ENCODE peak calls at places on chromosomes 2 and 18, in six cellular contexts. H is IMR-90, F is H1, J is H9, G is neuronal stem cell, Q is mesenchymal stem cell. Y is an unnamed sample.

GRCh38 chr18:8835556-8835955 is 130.2 kb downstream of the MTCL1 start:
- DNase-seq in H (peak), F (no peak), J (no peak), G (no peak), Q (no peak), Y (no peak)

GRCh38 chr2:63424329-63425078 is 163.8 kb downstream of the WDPCP start:
- DNase-seq in H (peak), F (peak), J (peak), G (no peak), Q (peak), Y (peak)

GRCh38 chr2:105804266-105804665 is 59.6 kb downstream of the NCK2 start:
- DNase-seq in H (no peak), F (no peak), J (no peak), G (no peak), Q (no peak), Y (no peak)

GRCh38 chr18:52936931-52937330 is 596.9 kb downstream of the DCC start:
- DNase-seq in H (no peak), F (no peak), J (no peak), G (no peak), Q (no peak), Y (peak)

GRCh38 chr2:64766841-64767669 is 113.3 kb upstream of the SERTAD2 start:
- DNase-seq in H (peak), F (no peak), J (no peak), G (no peak), Q (peak), Y (peak)

GRCh38 chr2:110813896-110814295 is 81.5 kb downstream of the ACOXL start:
- DNase-seq in H (no peak), F (no peak), J (no peak), G (no peak), Q (no peak), Y (no peak)

GRCh38 chr2:104745856-104746255 is 108.1 kb upstream of the POU3F3 start:
- DNase-seq in H (no peak), F (no peak), J (peak), G (no peak), Q (no peak), Y (no peak)

GRCh38 chr2:26018184-26018716 is 15.6 kb upstream of the RAB10 start:
- DNase-seq in H (peak), F (no peak), J (peak), G (no peak), Q (peak), Y (peak)

GRCh38 chr18:49878567-49878966 is 65.2 kb upstream of the ACAA2 start:
- DNase-seq in H (peak), F (no peak), J (no peak), G (no peak), Q (peak), Y (no peak)

GRCh38 chr2:104897515-104898184 is 43.7 kb downstream of the POU3F3 start:
- DNase-seq in H (peak), F (no peak), J (no peak), G (no peak), Q (no peak), Y (peak)

GRCh38 chr2:5690718-5691658 is 1.2 kb upstream of the SOX11 start:
- DNase-seq in H (peak), F (no peak), J (peak), G (peak), Q (peak), Y (no peak)
- H3K4ac ChIP-seq in H (peak), F (peak), J (no peak), G (peak), Q (peak), Y (peak)

GRCh38 chr2:69436594-69436936 is 670 bp downstream of the NFU1 start:
- DNase-seq in H (no peak), F (no peak), J (no peak), G (peak), Q (no peak), Y (no peak)
- H2AK5ac ChIP-seq in H (peak), F (no peak), J (no peak), G (no peak), Q (peak), Y (no peak)

DNA sequence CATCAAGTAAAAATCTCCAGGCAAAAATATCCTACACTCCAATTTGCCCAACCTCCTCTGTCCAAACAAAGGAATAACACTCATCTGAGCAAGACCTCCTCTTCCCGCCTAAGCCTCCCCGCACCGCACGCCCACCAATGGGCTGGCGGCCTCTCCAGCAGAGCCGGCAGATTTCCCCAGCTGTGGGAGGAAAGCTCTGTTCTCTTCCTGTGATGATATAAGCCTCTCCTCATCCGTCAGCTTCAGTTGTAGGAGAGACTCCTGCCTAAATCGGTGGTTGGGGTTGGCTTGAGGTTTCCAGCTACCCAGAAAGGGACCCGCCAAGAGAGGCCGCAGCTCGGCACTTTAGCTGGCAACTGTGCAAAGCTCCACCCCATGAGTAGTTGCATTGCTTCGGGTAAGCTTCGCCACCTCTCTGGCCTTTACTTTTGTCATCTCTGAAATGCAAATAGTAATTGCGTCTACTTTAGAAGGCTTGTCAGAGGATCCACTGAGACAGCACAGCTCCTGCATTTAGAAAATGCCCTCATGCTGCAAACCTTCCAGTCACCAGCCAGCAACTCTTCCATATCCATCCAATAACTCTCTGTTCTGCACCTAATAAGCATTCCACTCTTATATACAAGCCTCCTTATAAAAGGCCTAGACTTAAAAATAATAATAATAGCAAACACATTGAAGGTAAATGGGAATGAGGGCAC is 146.4 kb downstream of the MYT1L start:
- DNase-seq in H (no peak), F (no peak), J (no peak), G (no peak), Q (no peak), Y (no peak)
- H2AFZ ChIP-seq in H (no peak), F (no peak), J (no peak), G (peak), Q (no peak), Y (no peak)

GRCh38 chr2:216082805-216083204 is 1.1 kb downstream of the TMEM169 start:
- DNase-seq in H (peak), F (no peak), J (no peak), G (no peak), Q (no peak), Y (no peak)

GRCh38 chr2:216083464-216084279 is 2.0 kb downstream of the TMEM169 start:
- DNase-seq in H (peak), F (no peak), J (peak), G (peak), Q (peak), Y (no peak)

GRCh38 chr2:216081012-216081411 is 597 bp downstream of the PECR start:
- DNase-seq in H (no peak), F (no peak), J (no peak), G (no peak), Q (no peak), Y (no peak)

GRCh38 chr2:216082388-216082733 is 642 bp downstream of the TMEM169 start:
- DNase-seq in H (no peak), F (no peak), J (no peak), G (no peak), Q (no peak), Y (no peak)

DNA sequence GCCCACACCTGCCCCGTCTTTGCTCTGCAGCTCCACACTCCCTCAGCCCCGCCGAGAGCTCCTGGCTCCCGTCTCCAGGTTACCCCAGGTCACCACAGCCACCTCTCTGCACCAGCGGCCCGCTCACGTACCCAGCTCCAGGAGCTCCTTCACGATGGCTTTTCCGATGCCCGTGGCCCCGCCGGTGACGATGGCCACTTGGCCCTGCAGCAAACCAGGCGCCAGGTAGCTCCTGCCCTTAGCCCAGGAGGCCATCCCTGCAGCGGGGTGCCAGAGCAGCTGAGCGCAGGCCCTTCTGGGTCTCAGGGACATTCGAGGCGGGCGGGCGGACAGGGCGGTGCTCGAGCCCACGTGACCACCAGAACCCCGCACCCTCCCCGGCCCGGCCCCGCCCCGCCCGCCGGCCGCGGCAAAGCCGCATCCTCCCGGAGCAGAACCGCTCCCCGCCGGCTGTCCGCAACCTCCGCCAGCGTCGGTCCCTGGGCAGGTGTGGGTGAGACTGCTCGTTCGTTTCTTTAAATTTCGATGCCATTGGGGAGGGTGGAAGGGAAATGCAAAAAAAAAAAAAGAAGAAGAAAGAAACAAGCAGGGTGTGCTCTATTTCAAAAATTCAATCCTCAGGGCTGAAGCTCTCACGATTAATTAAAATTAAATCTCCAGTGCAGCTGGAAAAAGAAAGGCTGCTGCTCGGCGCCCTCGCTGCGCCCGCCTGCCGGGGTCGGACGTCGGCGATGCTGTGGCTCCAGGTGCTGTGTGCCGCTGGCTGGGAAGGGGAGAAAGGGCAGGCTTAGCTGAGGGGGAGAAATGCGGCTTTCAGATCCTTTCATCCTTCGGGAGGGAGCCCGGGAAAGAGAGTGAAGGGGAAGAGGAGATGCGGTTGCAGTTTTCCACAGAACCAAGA is at the start of the genes PECR and TMEM169:
- DNase-seq in H (peak), F (no peak), J (peak), G (peak), Q (peak), Y (peak)
- H3K4ac ChIP-seq in H (peak), F (peak), J (no peak), G (no peak), Q (peak), Y (no peak)

DNA sequence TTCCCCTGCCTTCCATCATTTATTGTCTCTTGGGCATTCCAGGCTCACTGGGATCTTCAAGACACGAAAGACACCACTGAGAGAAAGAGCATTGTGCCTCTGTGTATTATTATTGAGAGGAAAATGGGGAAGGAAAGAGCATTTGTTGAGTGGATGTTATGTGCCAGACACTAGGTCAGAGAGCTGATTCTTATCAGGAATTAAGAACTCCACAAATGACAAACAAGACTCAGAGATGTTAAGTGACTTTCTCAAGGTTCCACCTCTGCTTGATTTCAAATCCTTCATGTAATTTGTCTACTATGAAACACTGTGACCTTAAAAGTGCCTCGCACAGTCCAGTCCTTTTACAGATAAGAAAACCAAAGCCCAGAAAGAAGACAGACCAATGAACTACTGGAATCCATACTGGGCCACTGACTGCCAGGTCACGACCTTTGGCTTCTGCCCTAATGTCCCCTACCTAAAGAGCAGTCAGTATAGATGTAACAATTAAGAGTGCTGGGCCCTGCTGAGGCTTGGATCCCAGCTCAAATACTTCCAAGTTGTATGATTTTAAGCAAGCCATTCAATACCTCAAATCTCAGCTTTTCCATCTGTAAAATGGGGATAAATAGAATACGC is 11.1 kb downstream of the KLF7 start:
- DNase-seq in H (no peak), F (no peak), J (no peak), G (no peak), Q (no peak), Y (no peak)
- H2AK5ac ChIP-seq in H (no peak), F (no peak), J (no peak), G (no peak), Q (no peak), Y (no peak)

GRCh38 chr2:120312861-120313694 is 32.9 kb upstream of the INHBB start:
- DNase-seq in H (peak), F (peak), J (peak), G (peak), Q (peak), Y (peak)
- H2AFZ ChIP-seq in H (peak), F (peak), J (no peak), G (peak), Q (peak), Y (peak)

Y was measured in trophoblast cell.